ENCODE peak calls at places on chromosomes 5 and 9, in five cellular contexts. P is WTC11, Z is A549, G is K562, B is HepG2. O is an unnamed sample.

GRCh38 chr5:140258016-140258415 is 44.9 kb downstream of the PFDN1 start:
- DNase-seq in B (no peak), Z (no peak), G (no peak), P (no peak), O (no peak)

GRCh38 chr5:100900796-100901731 is 2.0 kb downstream of the ST8SIA4 start:
- DNase-seq in P (peak), G (no peak), B (no peak), Z (peak), O (peak)

GRCh38 chr5:174900176-174900692 is 175.9 kb downstream of the MSX2 start:
- DNase-seq in Z (no peak), B (no peak), G (no peak), P (no peak), O (peak)

GRCh38 chr9:135050072-135050990 is 37.1 kb upstream of the OLFM1 start:
- DNase-seq in Z (no peak), G (no peak), P (no peak), B (no peak), O (no peak)

GRCh38 chr9:138006576-138007233 is 129.1 kb downstream of the CACNA1B start:
- DNase-seq in G (no peak), B (no peak), Z (no peak), P (no peak), O (no peak)

GRCh38 chr5:169426674-169427250 is 125.8 kb upstream of the SLIT3 start:
- DNase-seq in B (no peak), P (peak), G (no peak), Z (no peak), O (peak)

GRCh38 chr5:149886697-149887470 is 57.7 kb downstream of the PDE6A start:
- DNase-seq in B (no peak), Z (no peak), G (no peak), P (no peak), O (no peak)

GRCh38 chr9:33289936-33290246 is 425 bp upstream of the NFX1 start:
- DNase-seq in G (no peak), B (no peak), Z (no peak), P (peak), O (no peak)

GRCh38 chr9:35673132-35673997 is at the start of gene CA9:
- DNase-seq in B (peak), G (no peak), P (no peak), Z (no peak), O (no peak)

GRCh38 chr5:111854196-111854595 is 97.2 kb upstream of the NREP start:
- DNase-seq in B (no peak), P (no peak), Z (no peak), G (no peak), O (no peak)

GRCh38 chr9:135037521-135038250 is 49.8 kb upstream of the OLFM1 start:
- DNase-seq in P (no peak), G (no peak), Z (no peak), B (no peak), O (peak)

GRCh38 chr9:136042541-136042940 is 52.5 kb downstream of the NACC2 start:
- DNase-seq in G (no peak), B (no peak), P (no peak), Z (no peak), O (no peak)

DNA sequence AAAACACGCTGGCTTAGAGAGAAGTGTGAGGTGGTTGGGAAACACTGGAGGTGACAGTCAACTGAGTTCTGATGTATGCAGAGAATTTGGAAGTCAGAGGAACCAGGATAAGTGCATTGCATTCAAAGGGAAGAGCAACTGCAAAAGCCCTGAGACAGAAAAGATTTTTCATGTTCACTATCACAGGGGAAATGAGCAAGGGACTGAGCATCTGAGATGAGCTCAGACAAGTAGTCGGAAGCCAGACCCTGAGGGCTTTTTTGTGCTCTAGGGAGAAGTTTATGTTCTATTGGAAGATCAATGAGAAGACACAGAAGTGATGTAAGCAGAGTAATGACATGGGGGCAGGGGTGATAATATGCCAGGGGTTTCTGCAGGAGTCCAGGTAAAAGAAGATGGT is 97.5 kb downstream of the HTR4 start:
- DNase-seq in G (no peak), Z (no peak), P (no peak), B (no peak), O (no peak)
- TF ChIP-seq MAX in G (no peak), Z (no peak), P (no peak), B (no peak), O (no peak)

DNA sequence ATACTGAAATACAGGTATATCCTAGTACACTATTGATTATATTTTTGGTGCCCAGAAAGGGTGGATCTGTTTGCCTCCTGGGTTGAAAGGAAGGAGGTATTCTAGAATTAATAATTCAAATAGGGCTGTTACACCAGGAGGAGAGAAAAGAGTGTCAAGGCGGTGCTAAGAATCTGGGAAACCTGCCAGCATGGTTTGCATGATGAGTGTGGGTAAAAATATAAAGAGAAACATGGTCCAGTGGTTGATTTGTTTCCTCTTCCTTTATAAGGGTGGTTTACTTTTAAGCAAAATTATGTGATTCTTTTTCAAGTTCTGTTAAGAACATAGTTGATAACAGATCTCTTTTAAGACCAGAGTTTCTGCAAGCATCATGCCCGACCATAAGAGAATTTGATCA is 69.4 kb upstream of the NFIB start:
- DNase-seq in P (no peak), B (no peak), G (no peak), Z (no peak), O (no peak)
- TF ChIP-seq MAX in P (no peak), B (no peak), G (no peak), Z (no peak), O (no peak)

DNA sequence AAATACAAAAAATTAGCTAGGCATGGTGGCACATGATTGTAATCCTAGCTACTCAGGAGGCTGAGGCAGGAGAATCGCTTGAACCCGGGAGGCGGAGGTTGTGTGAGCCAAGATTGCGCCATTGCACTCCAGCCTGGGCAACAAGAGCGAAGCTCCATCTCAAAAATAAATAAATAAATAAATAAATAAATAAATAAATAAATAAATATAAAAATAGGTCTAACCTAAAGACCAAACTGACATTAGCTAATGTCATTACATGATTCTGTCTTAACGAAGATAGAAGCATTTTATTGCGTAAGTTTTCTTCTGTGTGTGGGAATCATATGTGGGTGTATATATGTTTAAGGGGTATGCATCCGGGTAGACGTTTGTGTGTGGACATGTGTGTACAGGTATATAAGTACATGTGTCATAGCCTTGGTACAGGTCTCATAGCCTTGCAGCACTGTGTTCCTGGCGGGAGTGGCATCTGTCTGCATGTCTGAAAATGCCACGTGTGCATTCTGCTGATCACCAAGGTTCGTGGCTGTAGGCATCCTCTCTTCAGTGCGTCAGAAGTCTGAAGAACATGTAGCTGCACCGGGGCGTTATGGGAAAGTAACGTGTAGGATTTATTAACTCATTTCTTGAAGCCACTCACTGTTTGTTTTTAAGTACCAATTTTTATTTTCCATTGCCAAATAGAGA is 298.1 kb downstream of the NR3C1 start:
- DNase-seq in G (no peak), Z (no peak), P (no peak), B (no peak), O (no peak)
- TF ChIP-seq MAX in G (no peak), Z (no peak), P (no peak), B (no peak), O (no peak)

DNA sequence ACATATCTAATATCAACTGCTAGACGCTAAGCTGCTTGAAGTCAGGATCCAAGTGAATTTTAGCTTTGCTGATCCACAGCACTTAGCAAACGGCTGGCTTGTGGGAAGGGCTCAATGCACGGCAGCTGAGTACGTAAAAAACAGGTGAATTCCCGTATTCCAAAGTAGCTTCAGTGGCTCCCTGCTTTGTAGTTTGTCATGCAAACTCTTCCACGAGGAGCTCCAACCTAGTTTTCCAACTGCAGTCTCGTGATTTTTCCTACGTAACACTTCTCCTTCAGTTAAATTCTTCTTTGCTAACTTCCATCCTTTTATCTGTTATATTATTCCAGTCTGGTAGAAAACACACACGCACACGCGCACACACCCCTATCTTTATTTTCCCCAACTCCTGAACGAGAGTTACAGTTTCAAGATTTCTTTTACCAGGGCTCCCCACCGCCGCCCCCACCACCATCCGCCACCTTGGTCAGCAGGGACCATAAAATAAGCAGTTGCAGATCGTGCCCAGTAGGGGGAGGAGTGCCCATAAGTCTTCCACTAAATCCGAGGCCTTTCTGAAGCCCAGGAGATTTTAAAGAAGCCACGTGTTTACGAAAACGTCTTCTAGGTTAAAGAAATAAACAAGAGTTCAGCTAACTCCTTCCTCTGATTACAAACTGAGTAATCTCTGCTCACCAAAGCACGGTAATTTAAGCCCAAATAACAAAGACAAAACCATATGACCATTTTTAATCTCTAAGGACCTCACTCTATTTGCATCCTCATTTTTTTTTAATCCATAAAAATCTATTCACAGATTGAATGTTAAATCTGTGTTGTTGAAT is 34.8 kb upstream of the TRIO start:
- DNase-seq in G (peak), P (peak), Z (peak), B (peak), O (peak)
- TF ChIP-seq MAX in G (no peak), P (peak), Z (peak), B (no peak), O (peak)

DNA sequence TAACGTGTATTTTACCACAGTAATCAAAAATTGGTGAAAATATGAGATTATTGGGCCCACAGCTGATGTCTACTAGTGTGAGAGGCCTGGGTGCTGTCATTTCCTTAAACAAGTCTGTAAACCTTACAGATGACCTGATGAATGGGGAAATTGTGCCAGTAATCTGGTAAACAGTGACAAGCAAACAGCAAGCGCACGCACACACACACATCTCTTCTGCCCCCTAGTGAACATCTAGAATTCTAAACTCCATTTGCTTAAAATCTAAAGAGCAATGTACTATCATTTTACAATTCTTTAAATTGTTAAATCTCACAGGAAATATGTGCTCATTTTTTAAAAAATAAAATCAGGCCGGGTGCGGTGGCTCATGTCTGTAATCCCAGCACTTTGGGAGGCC is 7.5 kb upstream of the RAPGEF1 start:
- DNase-seq in B (peak), G (no peak), P (no peak), Z (peak), O (peak)
- TF ChIP-seq MAX in B (no peak), G (no peak), P (no peak), Z (no peak), O (no peak)

GRCh38 chr9:127712851-127713250 is 2.6 kb downstream of the PTRH1 start:
- DNase-seq in B (no peak), Z (no peak), G (no peak), P (no peak), O (no peak)
- TF ChIP-seq MAX in B (no peak), Z (no peak), G (no peak), P (no peak), O (no peak)

GRCh38 chr9:132605387-132605786 is 23.0 kb downstream of the BARHL1 start:
- DNase-seq in G (no peak), B (no peak), P (no peak), Z (no peak), O (no peak)

GRCh38 chr9:132614324-132614723 is 31.9 kb downstream of the BARHL1 start:
- DNase-seq in G (no peak), P (no peak), Z (no peak), B (no peak), O (no peak)

GRCh38 chr9:132609184-132609583 is 26.8 kb downstream of the BARHL1 start:
- DNase-seq in G (no peak), Z (no peak), B (no peak), P (no peak), O (no peak)

GRCh38 chr9:132610661-132611060 is 28.3 kb downstream of the BARHL1 start:
- DNase-seq in G (no peak), B (no peak), Z (no peak), P (no peak), O (no peak)

DNA sequence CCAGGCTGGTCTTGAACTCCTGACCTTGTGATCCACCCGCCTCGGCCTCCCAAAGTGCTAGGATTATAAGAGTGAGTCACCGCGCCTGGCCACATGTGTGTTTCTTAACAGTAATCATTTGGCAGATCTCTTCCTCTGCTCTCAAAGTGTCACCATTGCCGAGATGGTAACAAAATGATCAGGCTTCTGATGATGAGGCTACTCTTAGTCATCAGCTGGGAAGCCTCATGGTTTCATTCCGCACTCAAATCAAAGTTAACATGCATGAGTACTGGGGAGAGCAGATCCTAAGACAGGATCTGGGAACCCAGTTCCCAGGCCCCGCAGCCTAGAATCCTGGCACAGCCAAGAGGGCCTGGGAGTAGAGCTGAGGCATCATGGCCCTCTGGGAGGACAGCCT is 27.4 kb downstream of the BARHL1 start:
- DNase-seq in G (no peak), Z (no peak), B (no peak), P (no peak), O (no peak)
- TF ChIP-seq MAX in G (no peak), Z (no peak), B (no peak), P (no peak), O (no peak)

DNA sequence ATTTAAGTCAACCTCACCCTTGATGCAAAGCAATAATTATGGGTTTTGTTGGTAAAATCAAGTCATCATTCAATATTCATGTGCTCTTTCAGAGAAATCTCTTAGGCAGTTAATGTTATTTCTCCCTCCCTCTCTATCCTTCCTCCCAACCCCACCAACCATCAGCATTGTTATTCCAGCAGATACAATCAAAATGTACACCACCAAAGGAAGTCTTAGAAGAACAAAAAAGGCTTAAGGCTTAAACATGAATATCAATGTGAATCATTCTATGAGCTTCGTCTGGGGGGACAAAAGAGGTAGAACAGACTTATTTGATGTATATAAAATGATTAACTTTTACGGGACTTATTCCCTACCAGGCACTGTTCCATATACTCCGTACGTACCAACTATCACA is 404.4 kb downstream of the ARHGEF28 start:
- DNase-seq in G (no peak), Z (no peak), B (no peak), P (no peak), O (no peak)
- TF ChIP-seq MAX in G (no peak), Z (no peak), B (no peak), P (no peak), O (no peak)

GRCh38 chr9:133856798-133857197 is 118.6 kb upstream of the SARDH start:
- DNase-seq in P (no peak), B (no peak), G (no peak), Z (no peak), O (no peak)

GRCh38 chr9:133854048-133854447 is 115.9 kb upstream of the SARDH start:
- DNase-seq in P (no peak), Z (no peak), B (no peak), G (no peak), O (no peak)

GRCh38 chr9:133854785-133855184 is 116.6 kb upstream of the SARDH start:
- DNase-seq in P (no peak), Z (no peak), G (no peak), B (no peak), O (no peak)

GRCh38 chr9:133857639-133858038 is 119.5 kb upstream of the SARDH start:
- DNase-seq in P (no peak), B (no peak), G (no peak), Z (no peak), O (no peak)

DNA sequence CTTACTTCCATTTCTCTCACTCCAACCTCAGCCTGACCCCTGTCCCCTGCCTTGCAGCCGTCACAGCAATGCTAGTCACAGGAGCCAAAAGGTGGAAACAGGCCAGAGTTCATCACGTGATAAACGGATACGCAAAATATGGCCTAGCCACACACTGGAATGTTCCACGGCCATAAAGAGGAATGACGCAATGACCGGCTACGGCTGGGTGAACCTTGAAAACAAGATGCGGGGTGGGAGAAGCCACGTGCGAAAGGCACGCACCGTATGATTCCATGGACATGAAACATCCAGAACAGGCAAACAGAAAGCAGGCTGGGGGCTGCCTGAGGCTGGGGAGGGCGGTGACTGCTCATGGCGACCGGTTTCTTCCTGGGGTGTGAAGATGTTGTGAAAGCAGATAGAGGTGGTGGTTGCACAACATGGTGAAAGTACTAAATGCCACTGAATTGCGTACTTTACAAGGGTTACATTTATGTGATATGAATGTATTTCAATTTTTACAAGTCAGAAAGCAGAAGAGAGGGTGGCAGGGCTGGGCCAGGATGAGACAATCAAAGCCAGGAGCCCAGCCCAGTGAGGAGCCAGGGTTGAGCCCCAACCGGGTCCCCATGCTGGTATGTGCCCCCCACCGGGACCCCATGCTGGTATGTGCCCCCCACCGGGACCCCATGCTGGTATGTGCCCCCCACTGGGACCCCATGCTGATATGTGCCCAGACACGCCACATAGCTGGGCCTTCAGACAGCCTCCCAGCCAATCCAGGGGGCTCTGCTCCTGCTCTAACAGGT is 117.8 kb upstream of the SARDH start:
- DNase-seq in G (no peak), B (peak), P (no peak), Z (no peak), O (peak)
- TF ChIP-seq MAX in G (no peak), B (peak), P (no peak), Z (no peak), O (peak)

DNA sequence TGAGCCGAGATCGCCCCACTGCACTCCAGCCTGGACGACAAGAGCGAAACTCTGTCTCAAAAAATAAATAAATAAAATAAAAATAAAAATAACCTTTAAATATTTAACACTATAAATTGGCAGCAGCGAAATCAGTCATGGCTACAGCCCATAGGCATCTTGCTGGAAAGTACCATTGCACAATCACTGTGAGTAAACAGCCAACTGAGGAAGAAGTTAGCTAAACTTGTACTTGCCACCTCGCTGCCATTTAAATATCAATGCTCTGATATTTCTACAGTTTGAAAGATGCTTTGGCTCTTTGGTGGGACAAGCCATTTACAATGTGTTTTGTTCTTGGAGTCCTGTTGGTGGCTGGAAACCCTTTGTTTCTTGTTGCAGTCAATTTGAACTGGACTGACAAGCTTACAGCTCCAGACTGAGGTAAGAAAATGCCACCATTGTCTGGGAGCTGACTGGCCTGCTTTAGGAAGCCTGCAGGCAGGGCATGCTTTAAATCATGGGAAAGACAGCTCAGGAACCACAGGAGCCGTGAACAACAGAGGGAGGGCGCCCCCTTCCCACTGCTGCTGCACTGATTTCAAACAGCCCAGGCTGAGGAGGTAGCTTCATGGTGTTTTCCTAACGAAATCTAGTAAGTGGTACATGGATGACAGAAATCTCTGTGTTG is 322.8 kb upstream of the RFX3 start:
- DNase-seq in B (peak), G (no peak), Z (peak), P (peak), O (peak)
- TF ChIP-seq MAX in B (no peak), G (no peak), Z (no peak), P (no peak), O (no peak)

O was measured in NB4.